ENCODE peak calls at places on chromosome 4, in ten cellular contexts. N is GM13977, H is fibroblast of mammary gland, B is AG10803, V is tibial artery, X is GM20000, W is progenitor cell of endocrine pancreas, D is psoas muscle, J is spleen, G is right lobe of liver. U is an unnamed sample.

GRCh38 chr4:140238353-140239041 is 84.5 kb upstream of the MAML3 start:
- DNase-seq in N (no peak), W (no peak), G (peak), J (no peak), H (peak), B (peak), V (peak), D (peak), X (no peak), U (peak)

GRCh38 chr4:175705407-175705806 is 106.7 kb downstream of the GPM6A start:
- DNase-seq in X (no peak), H (peak), V (no peak), W (no peak), G (no peak), D (no peak), B (no peak), N (no peak), J (no peak), U (peak)

GRCh38 chr4:95549246-95550138 is 719 bp upstream of the UNC5C start:
- DNase-seq in H (no peak), V (peak), N (peak), G (peak), W (peak), B (peak), D (peak), X (peak), J (peak), U (peak)

GRCh38 chr4:142983612-142984011 is 137.5 kb upstream of the INPP4B start:
- DNase-seq in G (no peak), D (no peak), N (no peak), J (no peak), B (no peak), W (no peak), V (no peak), H (no peak), X (no peak), U (no peak)

GRCh38 chr4:101244349-101244748 is 103.0 kb downstream of the PPP3CA start:
- DNase-seq in J (no peak), G (no peak), N (no peak), V (no peak), D (no peak), W (no peak), H (no peak), X (no peak), B (no peak), U (no peak)

GRCh38 chr4:170652571-170652970 is 562.8 kb upstream of the AADAT start:
- DNase-seq in G (no peak), N (no peak), B (no peak), V (no peak), D (no peak), H (peak), J (no peak), X (no peak), W (no peak), U (no peak)

GRCh38 chr4:84647307-84647884 is 64.5 kb downstream of the CDS1 start:
- DNase-seq in V (no peak), X (no peak), N (no peak), G (no peak), H (peak), J (no peak), B (peak), W (no peak), D (no peak), U (no peak)

GRCh38 chr4:165345663-165346417 is 18.4 kb downstream of the MSMO1 start:
- DNase-seq in N (no peak), J (no peak), X (no peak), G (no peak), V (no peak), D (no peak), B (no peak), W (no peak), H (peak), U (no peak)

GRCh38 chr4:163384434-163384833 is 40.7 kb downstream of the NPY5R start:
- DNase-seq in B (no peak), D (no peak), W (no peak), N (no peak), J (no peak), V (no peak), X (no peak), G (no peak), H (no peak), U (no peak)

GRCh38 chr4:88138561-88138960 is 19.9 kb downstream of the ABCG2 start:
- DNase-seq in J (no peak), D (no peak), B (peak), V (no peak), N (no peak), X (no peak), W (no peak), G (no peak), H (peak), U (no peak)

GRCh38 chr4:110953898-110954297 is 331.0 kb upstream of the PITX2 start:
- DNase-seq in V (no peak), B (no peak), G (no peak), D (no peak), N (no peak), X (no peak), W (no peak), J (no peak), H (no peak), U (no peak)

GRCh38 chr4:98113005-98113404 is 30.3 kb downstream of the STPG2 start:
- DNase-seq in B (peak), J (no peak), N (no peak), D (no peak), V (no peak), X (no peak), G (no peak), H (peak), W (no peak), U (no peak)
- TF ChIP-seq CTCF in B (peak), J (no peak), N (no peak), D (peak), V (no peak), X (no peak), G (peak), H (peak), W (peak), U (peak)

GRCh38 chr4:10180927-10181744 is 64.5 kb upstream of the WDR1 start:
- DNase-seq in B (peak), N (peak), G (no peak), V (no peak), H (peak), X (peak), D (no peak), J (no peak), W (no peak), U (no peak)

GRCh38 chr4:10183462-10183861 is 66.9 kb upstream of the WDR1 start:
- DNase-seq in D (no peak), W (no peak), H (no peak), B (peak), J (no peak), G (no peak), X (no peak), N (no peak), V (no peak), U (no peak)

GRCh38 chr4:10180603-10180926 is 64.0 kb upstream of the WDR1 start:
- DNase-seq in H (no peak), W (no peak), X (no peak), J (no peak), D (no peak), N (no peak), B (no peak), G (no peak), V (no peak), U (no peak)

GRCh38 chr4:10182446-10183424 is 66.1 kb upstream of the WDR1 start:
- DNase-seq in H (no peak), X (no peak), B (no peak), D (no peak), V (no peak), W (no peak), G (no peak), N (no peak), J (no peak), U (no peak)

GRCh38 chr4:10181745-10182445 is 65.3 kb upstream of the WDR1 start:
- DNase-seq in N (no peak), V (no peak), W (no peak), G (no peak), B (no peak), H (no peak), J (no peak), D (no peak), X (no peak), U (no peak)
- TF ChIP-seq CTCF in N (no peak), V (no peak), W (no peak), G (no peak), B (no peak), H (no peak), J (no peak), D (no peak), X (no peak), U (no peak)

GRCh38 chr4:64016893-64017292 is 392.4 kb downstream of the TECRL start:
- DNase-seq in N (no peak), H (no peak), B (no peak), V (no peak), D (no peak), W (no peak), X (no peak), J (no peak), G (no peak), U (no peak)

GRCh38 chr4:64022560-64022959 is 386.7 kb downstream of the TECRL start:
- DNase-seq in J (no peak), W (no peak), D (no peak), G (no peak), N (no peak), H (no peak), X (no peak), V (no peak), B (no peak), U (no peak)
- TF ChIP-seq CTCF in J (no peak), W (no peak), D (no peak), G (no peak), N (no peak), H (no peak), X (no peak), V (no peak), B (no peak), U (no peak)

GRCh38 chr4:4876945-4877661 is 17.6 kb downstream of the MSX1 start:
- DNase-seq in V (no peak), B (no peak), D (no peak), W (no peak), J (no peak), X (no peak), N (no peak), G (no peak), H (no peak), U (no peak)

GRCh38 chr4:4875611-4876010 is 16.1 kb downstream of the MSX1 start:
- DNase-seq in D (no peak), N (no peak), G (no peak), W (no peak), X (no peak), V (no peak), J (no peak), H (no peak), B (no peak), U (no peak)

GRCh38 chr4:4881432-4881831 is 22.0 kb downstream of the MSX1 start:
- DNase-seq in D (no peak), J (no peak), B (no peak), N (no peak), G (no peak), X (no peak), W (no peak), H (no peak), V (no peak), U (no peak)

GRCh38 chr4:4884611-4885010 is 25.1 kb downstream of the MSX1 start:
- DNase-seq in B (no peak), H (no peak), N (no peak), D (no peak), G (no peak), J (no peak), W (no peak), V (no peak), X (no peak), U (no peak)

DNA sequence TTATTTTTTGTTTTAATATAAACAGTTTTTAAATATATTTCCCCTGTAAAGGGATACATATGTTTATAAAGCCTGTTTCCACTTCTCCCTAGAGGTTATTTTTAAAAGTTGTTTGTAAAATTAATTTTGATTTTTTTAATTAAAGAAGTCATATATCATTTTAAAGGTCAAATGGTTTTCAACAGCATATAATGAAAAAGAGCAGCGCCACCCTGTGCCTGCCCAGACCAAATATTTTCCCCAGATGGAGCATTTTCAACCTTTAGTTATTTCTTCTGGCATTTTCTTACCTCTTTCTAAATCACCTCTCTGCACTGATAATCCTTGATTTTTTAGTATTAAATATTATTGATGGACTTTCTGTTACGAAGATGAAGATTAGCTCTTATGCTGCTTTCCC is 21.0 kb downstream of the MSX1 start:
- DNase-seq in G (no peak), X (peak), B (no peak), J (no peak), V (no peak), N (peak), W (no peak), D (no peak), H (no peak), U (no peak)
- TF ChIP-seq CTCF in G (peak), X (no peak), B (peak), J (peak), V (no peak), N (peak), W (peak), D (peak), H (peak), U (peak)

GRCh38 chr4:52863324-52863723 is 1.2 kb downstream of the RASL11B start:
- DNase-seq in G (no peak), D (no peak), H (no peak), X (no peak), J (no peak), W (no peak), B (no peak), N (no peak), V (no peak), U (no peak)

GRCh38 chr4:52864816-52865215 is 2.7 kb downstream of the RASL11B start:
- DNase-seq in X (no peak), B (peak), V (no peak), J (no peak), D (no peak), G (no peak), W (no peak), H (no peak), N (no peak), U (no peak)

GRCh38 chr4:52861171-52861873 is 795 bp upstream of the RASL11B start:
- DNase-seq in B (no peak), W (no peak), G (no peak), J (no peak), V (no peak), X (no peak), H (no peak), N (no peak), D (no peak), U (no peak)

GRCh38 chr4:52862605-52863236 is 604 bp downstream of the RASL11B start:
- DNase-seq in G (peak), W (no peak), N (peak), X (peak), B (no peak), D (no peak), H (no peak), V (no peak), J (no peak), U (no peak)

DNA sequence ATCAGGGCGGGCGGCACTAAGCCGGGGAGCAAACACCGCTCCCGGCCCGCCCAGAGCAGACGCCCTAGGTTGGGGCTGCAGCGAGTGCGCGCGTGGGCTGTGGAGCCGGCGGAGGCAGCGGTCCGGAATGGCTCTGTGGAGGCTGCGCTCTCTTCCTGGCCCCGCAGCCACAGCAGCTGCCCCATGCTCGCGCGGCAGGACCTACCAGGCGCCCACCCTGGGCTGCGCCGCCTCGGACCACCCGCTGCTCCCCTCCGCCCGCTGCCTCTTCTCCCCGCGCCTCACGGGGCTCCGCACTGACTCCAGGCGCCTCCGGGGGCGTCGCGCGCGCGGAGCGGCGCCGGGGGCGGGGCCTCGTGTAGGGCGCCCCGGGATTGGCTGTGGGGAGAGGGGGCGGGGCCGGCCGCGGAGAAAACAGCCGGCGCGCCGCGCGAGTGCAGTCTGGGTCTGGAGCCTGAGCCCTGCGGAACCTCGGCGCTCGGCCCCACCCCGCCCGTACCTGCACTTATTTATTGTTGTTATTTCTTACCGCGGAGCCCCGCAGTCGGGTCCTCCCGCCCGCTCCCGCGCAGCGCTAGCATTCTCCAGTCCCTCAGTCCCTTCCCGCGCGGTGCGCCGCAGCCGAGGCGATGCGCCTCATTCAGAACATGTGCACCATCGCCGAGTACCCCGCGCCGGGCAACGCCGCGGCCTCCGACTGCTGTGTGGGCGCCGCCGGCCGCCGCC is at the start of gene RASL11B:
- DNase-seq in D (peak), X (peak), J (peak), H (peak), V (peak), W (peak), N (peak), G (peak), B (peak), U (peak)
- TF ChIP-seq CTCF in D (peak), X (no peak), J (peak), H (no peak), V (peak), W (peak), N (peak), G (no peak), B (no peak), U (peak)

DNA sequence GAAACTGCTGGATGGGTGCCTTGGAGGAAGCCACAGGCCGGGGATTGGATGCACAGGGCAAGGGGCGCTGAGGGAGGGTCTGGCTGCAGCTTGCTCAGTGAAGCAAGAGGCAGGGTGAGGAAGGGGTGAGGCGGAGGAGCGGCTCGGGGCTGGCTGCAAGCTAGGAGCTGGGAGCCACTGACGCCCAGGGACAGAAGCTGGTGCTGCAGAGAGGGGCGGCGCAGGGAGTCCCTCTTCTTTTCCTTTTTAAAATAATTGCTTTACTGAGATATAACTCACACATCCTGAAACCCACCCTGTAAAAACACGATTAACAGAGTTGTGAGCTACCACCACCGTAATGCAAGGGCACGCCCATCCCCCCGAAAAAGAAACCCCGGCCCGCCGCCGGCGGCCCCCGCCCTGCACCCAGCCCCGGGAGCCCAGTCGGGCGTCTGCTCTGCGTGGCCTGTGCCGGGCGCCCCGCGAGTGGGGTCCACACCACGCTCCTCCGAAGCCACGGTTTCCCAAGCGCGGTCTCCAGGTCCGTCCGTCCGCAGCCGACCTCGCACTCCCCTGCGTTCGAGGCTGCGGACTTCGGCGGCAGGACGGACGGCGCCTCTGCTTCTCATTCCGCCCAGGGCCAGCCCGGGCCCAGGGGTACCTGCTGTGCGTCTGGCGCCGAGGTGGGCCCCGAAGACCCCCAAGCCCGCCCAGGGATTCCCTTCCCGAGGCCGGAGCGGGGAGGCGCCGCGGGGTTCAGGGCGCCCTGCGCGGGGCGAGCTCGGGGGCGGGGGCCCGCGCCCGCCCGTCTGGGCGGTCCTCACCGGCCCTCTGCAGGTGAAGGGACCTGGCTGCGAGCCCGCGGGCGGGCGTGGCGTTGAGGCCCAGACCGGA is 865 bp upstream of the UVSSA start:
- DNase-seq in W (peak), V (peak), N (peak), J (peak), G (peak), X (peak), B (peak), H (peak), D (peak), U (peak)
- TF ChIP-seq CTCF in W (peak), V (no peak), N (peak), J (no peak), G (no peak), X (no peak), B (peak), H (no peak), D (peak), U (peak)

DNA sequence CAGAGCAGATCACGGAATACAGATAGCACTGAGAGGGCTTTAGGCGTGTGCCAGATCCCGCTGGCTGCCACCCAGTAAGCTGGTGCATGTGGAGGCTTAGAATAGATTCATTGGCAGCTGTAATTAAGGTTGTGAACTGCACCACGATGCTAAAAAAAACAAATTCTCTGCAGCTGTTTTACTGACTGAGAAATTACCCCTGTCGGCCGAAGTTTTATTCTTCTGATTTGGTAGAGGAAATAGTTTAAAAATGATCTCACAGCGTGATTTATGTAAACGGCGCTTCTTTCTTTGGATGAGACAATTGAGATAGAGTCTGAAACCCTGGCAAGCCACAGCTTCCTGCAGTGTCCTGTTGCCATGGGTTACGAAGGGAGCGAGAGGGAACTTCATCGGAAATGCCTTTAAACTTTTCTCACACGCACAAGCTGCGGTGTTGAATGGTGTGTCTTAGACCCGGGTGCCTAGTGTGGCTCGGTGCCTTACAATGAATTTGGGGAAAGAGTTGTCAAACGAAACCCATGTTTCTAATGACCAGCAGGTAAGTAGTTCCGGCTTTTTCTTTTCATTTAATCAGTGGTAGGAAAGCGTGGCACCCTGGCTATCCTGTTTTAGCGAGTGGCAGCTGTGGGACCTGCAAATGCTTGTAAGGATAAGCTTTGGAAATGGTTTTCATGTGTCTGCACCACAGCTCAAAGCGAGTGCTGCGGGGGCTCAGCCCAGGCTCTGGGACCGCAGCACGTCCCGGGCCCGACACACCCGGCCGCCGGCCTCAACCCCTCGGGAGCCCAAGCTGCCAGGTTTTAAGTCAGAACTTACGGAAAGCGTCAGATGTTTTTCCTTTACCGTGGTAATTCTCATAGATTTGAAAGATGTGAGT is 71.7 kb upstream of the HGFAC start:
- DNase-seq in G (no peak), X (peak), H (peak), D (no peak), J (no peak), N (no peak), W (no peak), B (peak), V (peak), U (peak)
- TF ChIP-seq CTCF in G (no peak), X (no peak), H (no peak), D (no peak), J (no peak), N (no peak), W (no peak), B (peak), V (peak), U (no peak)

DNA sequence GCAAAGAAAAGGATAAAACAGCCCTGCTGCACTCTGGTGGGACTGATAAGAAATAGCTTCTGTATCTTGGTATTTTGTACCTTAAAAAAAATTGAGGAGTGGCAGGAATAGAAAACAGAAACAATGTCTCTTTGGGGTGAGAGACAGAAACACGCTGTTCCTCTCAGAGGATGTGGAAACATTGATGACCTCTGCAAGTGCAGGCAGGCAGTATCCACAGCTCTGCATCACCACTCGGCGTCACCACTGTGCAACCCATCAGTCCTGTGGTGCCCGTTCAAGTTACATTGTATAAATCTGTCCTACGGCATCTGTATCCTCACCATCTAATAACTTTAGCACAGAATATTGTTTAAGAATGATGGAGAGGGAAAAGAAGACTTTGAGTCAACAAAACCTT is 152.4 kb upstream of the SPRY1 start:
- DNase-seq in D (peak), H (peak), W (no peak), G (peak), B (no peak), J (peak), X (no peak), V (peak), N (no peak), U (no peak)
- TF ChIP-seq CTCF in D (no peak), H (no peak), W (no peak), G (peak), B (no peak), J (peak), X (no peak), V (peak), N (no peak), U (no peak)

GRCh38 chr4:93791570-93792195 is 36.9 kb upstream of the ATOH1 start:
- DNase-seq in H (peak), J (no peak), N (peak), G (peak), X (peak), W (peak), V (peak), B (peak), D (peak), U (peak)
- TF ChIP-seq CTCF in H (peak), J (peak), N (peak), G (peak), X (peak), W (peak), V (peak), B (peak), D (peak), U (peak)